ENCODE peak calls at places on chromosomes 6 and 20, in four cellular contexts. K, F, B and N are unnamed samples.
A peak's percentile ranks its signal among the peaks of the same experiment; 100 is the strongest.

GRCh38 chr6:12297363-12298016 is 7.3 kb downstream of the EDN1 start:
- DNase-seq in K (no peak), F (no peak), B (no peak), N (no peak)

GRCh38 chr6:168886964-168887363 is 366.7 kb downstream of the THBS2 start:
- DNase-seq in K (no peak), F (no peak), B (no peak), N (no peak)

GRCh38 chr6:119322715-119323350 is 26.7 kb downstream of the MAN1A1 start:
- DNase-seq in K (no peak), F (no peak), B (no peak), N (no peak)

GRCh38 chr6:135002229-135002844 is 52.3 kb downstream of the HBS1L start:
- DNase-seq in K (no peak), F (no peak), B (no peak), N (no peak)

GRCh38 chr6:19317587-19317986 is 519.6 kb upstream of the ID4 start:
- DNase-seq in K (no peak), F (no peak), B (no peak), N (no peak)

GRCh38 chr6:8084586-8084985 is 17.8 kb downstream of the EEF1E1 start:
- DNase-seq in K (no peak), F (no peak), B (no peak), N (no peak)

GRCh38 chr6:72952808-72953630 is 272.3 kb downstream of the KHDC1L start:
- DNase-seq in K (no peak), F (no peak), B (no peak), N (no peak)

GRCh38 chr6:155186052-155186658 is 77.7 kb upstream of the CLDN20 start:
- DNase-seq in K (no peak), F (no peak), B (no peak), N (no peak)

GRCh38 chr20:49595811-49596545 is 28.0 kb upstream of the PTGIS start:
- DNase-seq in K (peak; percentile 64), F (no peak), B (peak; percentile 75), N (no peak)

GRCh38 chr20:44717986-44718385 is 2.8 kb downstream of the CCN5 start:
- DNase-seq in K (no peak), F (no peak), B (no peak), N (peak; percentile 53)

GRCh38 chr20:41398408-41398807 is 31.8 kb upstream of the EMILIN3 start:
- DNase-seq in K (peak; percentile 69), F (no peak), B (no peak), N (no peak)

GRCh38 chr6:112282217-112282616 is 27.9 kb upstream of the LAMA4 start:
- DNase-seq in K (peak; percentile 65), F (peak; percentile 16), B (peak; percentile 60), N (peak; percentile 36)

GRCh38 chr20:63096681-63097335 is 90.0 kb upstream of the BHLHE23 start:
- DNase-seq in K (no peak), F (no peak), B (peak; percentile 36), N (no peak)

GRCh38 chr20:15528386-15529111 is 1044.7 kb downstream of the KIF16B start:
- DNase-seq in K (no peak), F (no peak), B (no peak), N (no peak)

GRCh38 chr6:41647061-41647511 is 8.8 kb downstream of the MDFI start:
- DNase-seq in K (no peak), F (no peak), B (peak; percentile 33), N (no peak)

GRCh38 chr20:25389381-25389857 is 1.2 kb downstream of the ABHD12 start:
- DNase-seq in K (no peak), F (no peak), B (no peak), N (peak; percentile 30)

GRCh38 chr6:39665871-39666270 is 59.3 kb downstream of the KIF6 start:
- DNase-seq in K (no peak), F (no peak), B (no peak), N (no peak)

GRCh38 chr6:127762284-127762683 is 138.6 kb downstream of the THEMIS start:
- DNase-seq in K (no peak), F (no peak), B (no peak), N (no peak)

GRCh38 chr20:57558614-57559285 is 2.2 kb upstream of the PCK1 start:
- DNase-seq in K (no peak), F (no peak), B (no peak), N (no peak)

GRCh38 chr20:58439974-58440767 is 51.1 kb downstream of the VAPB start:
- DNase-seq in K (no peak), F (no peak), B (no peak), N (no peak)

GRCh38 chr6:126033696-126034095 is 47.4 kb downstream of the TRMT11 start:
- DNase-seq in K (peak; percentile 70), F (peak; percentile 18), B (no peak), N (peak; percentile 36)

GRCh38 chr6:150144294-150144868 is 1.5 kb downstream of the PPP1R14C start:
- DNase-seq in K (no peak), F (no peak), B (no peak), N (no peak)

GRCh38 chr6:146985111-146985510 is 219.1 kb upstream of the STXBP5 start:
- DNase-seq in K (no peak), F (no peak), B (no peak), N (peak; percentile 30)

GRCh38 chr6:41713650-41714291 is 21.6 kb downstream of the TFEB start:
- DNase-seq in K (no peak), F (no peak), B (no peak), N (no peak)

GRCh38 chr6:157661652-157662051 is 161.4 kb upstream of the SNX9 start:
- DNase-seq in K (no peak), F (no peak), B (no peak), N (no peak)

GRCh38 chr6:136103763-136104311 is 146.3 kb downstream of the MTFR2 start:
- DNase-seq in K (peak; percentile 61), F (peak; percentile 67), B (no peak), N (no peak)

GRCh38 chr6:28543671-28544131 is 18.0 kb downstream of the GPX5 start:
- DNase-seq in K (peak; percentile 13), F (no peak), B (no peak), N (no peak)

GRCh38 chr6:170203212-170203611 is 87.7 kb downstream of the DLL1 start:
- DNase-seq in K (no peak), F (no peak), B (no peak), N (no peak)

GRCh38 chr6:37474316-37474715 is 25.4 kb downstream of the CCDC167 start:
- DNase-seq in K (no peak), F (no peak), B (no peak), N (no peak)
- H3K36me3 ChIP-seq in K (no peaks in the 10 kb centered on the region), F (peaks cover 85% of the 10 kb centered on the region), B (no peaks in the 10 kb centered on the region), N (peaks cover 70% of the 10 kb centered on the region)

DNA sequence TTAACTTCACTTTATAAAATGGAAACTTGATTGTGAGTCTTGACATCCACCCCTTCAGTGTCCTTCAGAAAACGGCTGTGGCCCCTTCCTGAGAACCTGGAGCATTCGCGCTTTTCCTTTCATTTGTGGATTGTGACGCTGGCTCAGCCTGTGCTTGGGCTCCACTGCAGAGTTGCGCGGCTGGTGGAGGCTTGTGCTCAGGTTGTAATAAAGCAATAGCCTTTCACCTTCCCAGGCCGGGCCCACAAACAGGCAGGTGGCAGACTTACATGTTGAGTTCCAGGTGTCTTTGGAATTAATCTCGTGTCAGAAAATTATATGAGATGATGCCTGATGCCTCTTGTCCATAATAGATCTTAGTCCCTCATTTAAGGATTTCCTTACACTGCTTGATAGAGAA is 199.9 kb downstream of the CDH4 start:
- DNase-seq in K (no peak), F (no peak), B (no peak), N (no peak)
- H3K36me3 ChIP-seq in K (no peaks in the 10 kb centered on the region), F (no peaks in the 10 kb centered on the region), B (no peaks in the 10 kb centered on the region), N (no peaks in the 10 kb centered on the region)

GRCh38 chr20:56389807-56390206 is 2.2 kb downstream of the AURKA start:
- DNase-seq in K (no peak), F (no peak), B (no peak), N (no peak)
- H3K36me3 ChIP-seq in K (no peaks in the 10 kb centered on the region), F (peaks cover 68% of the 10 kb centered on the region), B (no peaks in the 10 kb centered on the region), N (peaks cover 59% of the 10 kb centered on the region)

DNA sequence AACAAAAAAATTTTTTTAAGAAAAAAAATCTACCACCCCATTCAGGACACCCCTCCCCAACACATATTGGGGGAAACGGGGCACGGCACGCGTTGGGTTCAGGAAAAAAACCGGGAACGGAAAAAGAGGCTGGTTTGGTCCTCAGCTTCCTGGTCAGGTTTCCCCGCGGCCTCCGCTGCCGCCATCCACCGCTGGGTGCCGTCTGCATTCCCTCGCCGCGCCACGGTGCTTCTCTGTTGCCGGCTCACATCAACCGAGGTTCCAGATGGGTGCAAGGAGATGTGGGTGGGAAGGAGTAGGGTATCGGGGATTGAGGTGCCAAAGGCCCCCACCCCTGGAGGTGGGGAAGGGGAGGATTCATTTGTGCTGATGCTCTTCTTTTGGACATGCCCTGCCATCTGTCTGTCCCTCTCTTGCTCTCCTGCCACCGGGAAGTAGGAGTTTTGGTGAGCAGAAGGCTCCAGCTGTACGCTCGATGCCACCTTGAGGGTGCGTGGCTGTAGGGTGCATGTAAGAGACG is 5.8 kb downstream of the MCCD1 start:
- DNase-seq in K (no peak), F (no peak), B (no peak), N (no peak)
- H3K36me3 ChIP-seq in K (no peaks in the 10 kb centered on the region), F (peaks cover 96% of the 10 kb centered on the region), B (peaks cover 30% of the 10 kb centered on the region), N (peaks cover 96% of the 10 kb centered on the region)

GRCh38 chr6:33802186-33803061 is 1.4 kb downstream of the MLN start:
- DNase-seq in K (no peak), F (no peak), B (no peak), N (no peak)
- H3K36me3 ChIP-seq in K (no peaks in the 10 kb centered on the region), F (no peaks in the 10 kb centered on the region), B (no peaks in the 10 kb centered on the region), N (no peaks in the 10 kb centered on the region)